ENCODE peak calls at places on chromosomes 2 and 18, in ten cellular contexts. I is CD8-positive, alpha-beta memory T cell; C is BJ; S is IMR-90; P is psoas muscle; F is uterus; K is HCT116; Z is heart right ventricle; M is right lobe of liver; A is WERI-Rb-1. X is an unnamed sample. For H3K36me3, the result is how much of the 10 kb centered on the place peaks cover.

GRCh38 chr18:66729459-66730239 is 125.8 kb upstream of the CDH19 start:
- DNase-seq in I (no peak), S (no peak), F (no peak), P (no peak), M (no peak), C (no peak), A (no peak), K (no peak), Z (no peak), X (peak)

GRCh38 chr2:61898810-61899209 is 6.7 kb upstream of the COMMD1 start:
- DNase-seq in Z (no peak), M (no peak), S (peak), A (peak), F (no peak), I (no peak), K (no peak), C (no peak), P (no peak), X (peak)

GRCh38 chr2:96977631-96978195 is 8.7 kb downstream of the FAM178B start:
- DNase-seq in I (peak), F (no peak), S (peak), C (peak), Z (no peak), P (no peak), A (no peak), K (peak), M (no peak), X (no peak)

GRCh38 chr2:85743304-85743978 is 10.3 kb upstream of the ATOH8 start:
- DNase-seq in I (no peak), C (no peak), M (no peak), A (no peak), K (no peak), Z (no peak), F (no peak), S (peak), P (peak), X (no peak)

GRCh38 chr2:173241643-173242042 is 113.0 kb upstream of the CDCA7 start:
- DNase-seq in K (no peak), C (no peak), P (no peak), I (no peak), F (no peak), A (no peak), S (no peak), Z (no peak), M (no peak), X (no peak)

GRCh38 chr18:37987901-37988300 is 422.3 kb upstream of the CELF4 start:
- DNase-seq in Z (no peak), K (no peak), A (no peak), P (no peak), C (no peak), M (no peak), F (no peak), I (no peak), S (no peak), X (no peak)

GRCh38 chr2:26722911-26723310 is 30.4 kb downstream of the KCNK3 start:
- DNase-seq in F (no peak), C (no peak), A (no peak), I (no peak), P (no peak), S (no peak), M (no peak), K (no peak), Z (no peak), X (no peak)

GRCh38 chr2:96551605-96552283 is 15.2 kb downstream of the ARID5A start:
- DNase-seq in F (no peak), Z (no peak), M (no peak), S (no peak), I (no peak), K (no peak), C (no peak), P (no peak), A (no peak), X (no peak)

GRCh38 chr2:28296243-28296642 is 96.4 kb upstream of the FOSL2 start:
- DNase-seq in S (peak), K (peak), I (no peak), F (no peak), M (no peak), Z (no peak), P (no peak), A (no peak), C (no peak), X (no peak)

GRCh38 chr2:203934006-203934632 is 2.4 kb upstream of the ICOS start:
- DNase-seq in C (no peak), I (peak), P (no peak), F (no peak), S (no peak), M (no peak), Z (no peak), K (no peak), A (no peak), X (no peak)

GRCh38 chr2:74444498-74445318 is 3.0 kb upstream of the RTKN start:
- DNase-seq in A (no peak), P (no peak), Z (no peak), C (no peak), K (no peak), S (no peak), I (no peak), M (no peak), F (no peak), X (peak)

GRCh38 chr2:86831537-86831936 is 30.1 kb downstream of the CD8B start:
- DNase-seq in I (no peak), A (no peak), S (no peak), K (no peak), Z (no peak), M (no peak), P (no peak), C (no peak), F (no peak), X (no peak)

GRCh38 chr18:74803117-74803516 is 205.4 kb downstream of the ZNF407 start:
- DNase-seq in S (no peak), C (no peak), F (no peak), M (no peak), Z (no peak), A (no peak), K (no peak), P (no peak), I (no peak), X (no peak)

GRCh38 chr18:47793609-47794008 is 136.8 kb downstream of the SMAD2 start:
- DNase-seq in C (no peak), M (no peak), P (no peak), A (no peak), Z (no peak), I (no peak), S (no peak), F (no peak), K (no peak), X (no peak)

GRCh38 chr2:168060956-168061750 is 186.2 kb downstream of the STK39 start:
- DNase-seq in K (no peak), I (no peak), P (no peak), C (peak), M (no peak), Z (no peak), S (peak), A (no peak), F (no peak), X (peak)

GRCh38 chr2:82795446-82795845 is 1663.6 kb downstream of the SUCLG1 start:
- DNase-seq in I (no peak), M (no peak), P (no peak), C (no peak), K (peak), Z (no peak), S (peak), A (no peak), F (no peak), X (peak)

GRCh38 chr2:31430439-31431165 is 16.1 kb upstream of the XDH start:
- DNase-seq in Z (no peak), F (no peak), M (no peak), P (no peak), S (no peak), C (no peak), K (no peak), I (no peak), A (no peak), X (no peak)

GRCh38 chr2:43490387-43490786 is 105.5 kb downstream of the THADA start:
- DNase-seq in I (no peak), Z (no peak), K (no peak), S (no peak), M (no peak), P (no peak), A (no peak), C (no peak), F (no peak), X (no peak)

GRCh38 chr2:10680957-10681356 is 8.8 kb downstream of the NOL10 start:
- DNase-seq in K (no peak), I (no peak), A (no peak), P (no peak), Z (no peak), S (peak), C (no peak), M (no peak), F (no peak), X (no peak)

GRCh38 chr18:6983366-6983765 is 134.2 kb downstream of the LAMA1 start:
- DNase-seq in I (no peak), Z (no peak), A (no peak), M (no peak), P (no peak), K (no peak), C (no peak), F (no peak), S (no peak), X (no peak)

GRCh38 chr2:83851066-83851465 is 608.0 kb downstream of the SUCLG1 start:
- DNase-seq in I (no peak), S (no peak), K (no peak), M (no peak), A (no peak), F (no peak), C (no peak), Z (no peak), P (no peak), X (no peak)

GRCh38 chr2:72824224-72824842 is 1.5 kb downstream of the EXOC6B start:
- DNase-seq in P (no peak), S (peak), I (no peak), K (peak), F (no peak), M (no peak), C (no peak), A (no peak), Z (no peak), X (no peak)

GRCh38 chr18:3164381-3164780 is 55.4 kb downstream of the MYOM1 start:
- DNase-seq in C (no peak), S (no peak), K (no peak), M (no peak), I (no peak), F (no peak), P (no peak), Z (no peak), A (no peak), X (no peak)

GRCh38 chr2:125526093-125526492 is 1129.9 kb upstream of the GYPC start:
- DNase-seq in Z (no peak), M (no peak), C (no peak), S (no peak), K (no peak), F (no peak), A (no peak), I (no peak), P (no peak), X (peak)

GRCh38 chr2:18903750-18904149 is 314.4 kb upstream of the NT5C1B start:
- DNase-seq in S (no peak), F (no peak), M (no peak), C (no peak), K (no peak), Z (no peak), I (no peak), P (no peak), A (no peak), X (no peak)

GRCh38 chr18:555705-556402 is 24.3 kb upstream of the CETN1 start:
- DNase-seq in K (no peak), A (peak), C (no peak), S (no peak), I (no peak), Z (no peak), F (no peak), P (no peak), M (no peak), X (no peak)

GRCh38 chr2:239380831-239381708 is 19.8 kb downstream of the HDAC4 start:
- DNase-seq in P (peak), I (peak), F (no peak), C (no peak), A (no peak), Z (no peak), K (no peak), M (peak), S (no peak), X (no peak)

GRCh38 chr18:40258298-40258697 is 1696.7 kb upstream of the PIK3C3 start:
- DNase-seq in A (no peak), C (no peak), I (no peak), S (peak), F (no peak), K (no peak), M (no peak), Z (no peak), P (no peak), X (peak)

GRCh38 chr2:36356199-36356989 is 816 bp downstream of the CRIM1 start:
- DNase-seq in K (no peak), A (peak), P (peak), M (peak), C (no peak), F (peak), Z (peak), S (peak), I (peak), X (peak)

GRCh38 chr2:240868286-240869108 is at the start of gene AGXT:
- DNase-seq in C (peak), K (no peak), F (peak), M (peak), A (no peak), P (no peak), I (no peak), Z (no peak), S (peak), X (peak)

GRCh38 chr2:197145471-197146056 is 165.0 kb downstream of the ANKRD44 start:
- DNase-seq in M (no peak), F (no peak), P (no peak), S (no peak), C (no peak), Z (no peak), A (no peak), I (peak), K (no peak), X (no peak)

GRCh38 chr2:20350105-20350712 is 435 bp downstream of the PUM2 start:
- DNase-seq in Z (peak), I (no peak), K (no peak), P (peak), C (no peak), S (no peak), M (peak), F (peak), A (peak), X (peak)

GRCh38 chr2:240292622-240293021 is 142.8 kb upstream of the GPC1 start:
- DNase-seq in I (no peak), A (peak), F (no peak), S (no peak), K (no peak), C (no peak), M (no peak), Z (no peak), P (no peak), X (peak)

GRCh38 chr2:134220525-134220924 is 33.3 kb upstream of the MGAT5 start:
- DNase-seq in P (no peak), I (no peak), M (no peak), F (no peak), C (no peak), K (no peak), Z (no peak), S (no peak), A (no peak), X (no peak)

GRCh38 chr18:34624551-34624950 is 85.5 kb upstream of the DTNA start:
- DNase-seq in F (no peak), K (no peak), C (no peak), A (no peak), I (no peak), Z (no peak), P (no peak), M (no peak), S (peak), X (no peak)

GRCh38 chr18:76252880-76253279 is 242.2 kb downstream of the ZNF516 start:
- DNase-seq in K (peak), M (no peak), P (no peak), C (no peak), F (no peak), I (no peak), Z (no peak), A (peak), S (peak), X (peak)

DNA sequence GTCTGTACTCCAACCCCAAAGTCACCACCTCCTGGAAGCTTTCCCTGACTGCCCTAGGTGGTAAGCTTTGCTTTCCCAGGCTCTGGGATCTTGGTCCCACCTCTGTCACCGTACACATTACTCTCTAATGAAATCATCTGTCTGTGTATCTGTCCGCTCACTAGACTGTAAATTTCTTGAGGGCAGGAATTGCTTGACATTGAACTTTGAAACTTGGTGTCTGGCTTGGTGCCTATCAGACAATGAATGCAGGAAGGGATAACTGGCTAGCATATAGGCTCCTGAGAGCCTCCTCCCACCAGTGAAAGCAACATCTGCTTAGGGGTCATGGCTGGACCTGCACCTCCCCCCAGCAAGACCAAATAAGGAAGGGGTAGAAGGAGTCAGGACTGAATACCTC is 155.7 kb downstream of the TNS1 start:
- DNase-seq in C (no peak), S (no peak), K (no peak), A (no peak), Z (no peak), F (no peak), P (no peak), M (no peak), I (no peak), X (no peak)
- H3K36me3 ChIP-seq in C (under half), S (half or more), K (under half), A (under half), Z (half or more), F (under half), P (half or more), M (under half), I (under half), X (under half)

GRCh38 chr2:201465524-201465971 is 14.0 kb downstream of the STRADB start:
- DNase-seq in F (no peak), P (no peak), C (no peak), I (no peak), A (no peak), K (no peak), M (no peak), S (peak), Z (no peak), X (peak)
- H3K36me3 ChIP-seq in F (under half), P (half or more), C (under half), I (under half), A (half or more), K (under half), M (under half), S (under half), Z (half or more), X (under half)

DNA sequence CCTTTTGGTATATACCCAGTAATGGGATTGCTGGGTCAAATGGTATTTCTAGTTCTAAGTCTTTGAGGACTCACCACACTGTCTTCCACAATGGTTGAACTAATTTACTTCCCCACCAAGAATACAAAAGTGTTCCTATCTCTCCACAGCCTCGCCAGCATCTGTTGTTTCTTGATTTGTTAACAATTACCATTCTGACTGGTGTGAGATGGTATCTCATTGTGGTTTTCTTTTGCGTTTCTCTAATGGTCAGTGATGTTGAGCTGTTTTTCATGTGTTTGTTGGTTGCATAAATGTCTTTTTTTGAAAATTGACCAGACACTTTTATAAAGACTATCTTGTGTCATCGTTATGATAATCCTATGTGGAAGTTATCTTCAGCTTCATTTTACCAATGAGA is 16.0 kb upstream of the ATP8B1 start:
- DNase-seq in F (no peak), I (no peak), K (no peak), M (no peak), C (no peak), A (no peak), Z (no peak), S (no peak), P (no peak), X (no peak)
- H3K36me3 ChIP-seq in F (under half), I (under half), K (under half), M (under half), C (under half), A (under half), Z (under half), S (under half), P (under half), X (under half)

DNA sequence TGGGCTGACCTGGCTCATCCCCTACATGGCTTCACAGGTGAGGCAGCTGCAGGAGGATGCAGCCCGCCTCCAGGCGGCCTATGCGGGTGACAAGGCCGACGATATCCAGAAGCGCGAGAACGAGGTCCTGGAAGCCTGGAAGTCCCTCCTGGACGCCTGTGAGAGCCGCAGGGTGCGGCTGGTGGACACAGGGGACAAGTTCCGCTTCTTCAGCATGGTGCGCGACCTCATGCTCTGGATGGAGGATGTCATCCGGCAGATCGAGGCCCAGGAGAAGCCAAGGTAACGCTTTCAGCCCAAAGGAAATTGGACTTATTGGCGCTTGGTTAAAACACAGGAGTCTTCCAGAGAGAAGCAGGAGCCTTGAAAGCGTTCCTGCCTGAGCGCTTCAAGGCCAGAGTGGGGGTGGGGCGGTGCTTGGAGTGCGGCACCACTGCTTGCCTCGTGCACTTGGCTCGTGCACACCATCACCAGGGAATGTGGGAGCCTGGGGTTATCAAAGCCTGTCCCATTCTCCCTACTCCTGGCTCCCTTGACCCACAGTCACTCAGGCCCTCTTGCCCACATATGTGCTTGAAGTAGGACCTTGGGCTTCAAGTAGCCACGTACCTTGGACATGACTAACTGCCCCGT is 69.8 kb upstream of the EML6 start:
- DNase-seq in M (no peak), K (no peak), I (no peak), P (no peak), C (no peak), Z (no peak), S (no peak), A (no peak), F (no peak), X (no peak)
- H3K36me3 ChIP-seq in M (half or more), K (under half), I (half or more), P (half or more), C (under half), Z (half or more), S (half or more), A (half or more), F (under half), X (half or more)

DNA sequence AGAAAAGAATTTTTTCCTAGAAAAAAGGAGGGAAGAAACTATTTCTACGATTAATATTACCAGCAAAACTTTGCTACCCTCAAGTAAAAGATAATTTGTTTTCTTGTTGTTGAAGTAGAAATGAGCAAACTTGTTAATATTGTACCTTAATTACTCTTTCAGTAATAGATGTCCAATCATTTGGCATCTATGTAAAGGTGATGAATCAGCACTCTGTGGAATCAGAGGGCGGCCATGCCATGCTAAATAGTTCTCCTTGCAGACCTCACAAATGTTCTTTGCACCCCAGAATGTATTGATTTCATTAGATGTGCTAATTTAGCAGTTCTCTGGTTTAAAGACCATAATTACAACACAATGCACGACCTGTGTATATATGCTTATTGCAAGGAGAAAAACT is 29.1 kb upstream of the THSD7B start:
- DNase-seq in F (no peak), K (no peak), M (no peak), I (no peak), P (no peak), S (no peak), C (no peak), Z (no peak), A (no peak), X (no peak)
- H3K36me3 ChIP-seq in F (under half), K (under half), M (under half), I (under half), P (under half), S (under half), C (under half), Z (under half), A (under half), X (under half)

DNA sequence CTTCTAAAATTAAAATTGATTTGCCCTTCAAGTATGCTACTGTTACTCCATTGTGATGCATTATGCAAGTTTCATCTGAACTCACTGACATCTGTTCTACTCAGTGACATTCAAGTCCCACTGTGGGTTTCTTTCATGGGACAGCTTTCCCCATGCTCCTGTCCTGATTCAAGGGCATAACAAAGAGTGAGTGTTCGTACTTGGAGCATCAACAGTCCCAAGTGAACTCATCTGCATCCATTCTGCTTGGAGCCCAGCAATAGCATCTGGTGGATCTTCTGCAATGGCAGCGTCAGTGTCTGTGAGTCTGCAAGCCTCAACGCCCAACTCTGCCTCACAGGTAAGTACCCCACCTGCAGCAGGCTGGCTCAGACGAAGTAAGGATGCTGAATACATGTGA is 27.5 kb downstream of the BUB1 start:
- DNase-seq in A (no peak), S (no peak), C (no peak), K (no peak), M (no peak), Z (no peak), I (no peak), P (no peak), F (no peak), X (no peak)
- H3K36me3 ChIP-seq in A (under half), S (under half), C (under half), K (half or more), M (under half), Z (under half), I (under half), P (under half), F (under half), X (under half)

X was measured in cardiac muscle cell.